ENCODE peak calls at places on chromosomes 7 and 10, in five cellular contexts. G is cardiac muscle cell, A is fibroblast of lung, N is body of pancreas, L is right atrium auricular region. O is an unnamed sample.
A peak's percentile ranks its signal among the peaks of the same experiment; 100 is the strongest.

GRCh38 chr7:133481676-133482075 is 228.8 kb downstream of the EXOC4 start:
- DNase-seq in N (no peak), L (no peak), G (no peak), A (peak; percentile 68), O (peak; percentile 71)

GRCh38 chr10:103842605-103843004 is 12.8 kb downstream of the SH3PXD2A start:
- DNase-seq in A (no peak), G (no peak), N (peak; percentile 38), L (no peak), O (no peak)

GRCh38 chr10:30980951-30981616 is 50.6 kb downstream of the ZNF438 start:
- DNase-seq in N (peak; percentile 81), G (no peak), A (peak; percentile 83), L (peak; percentile 90), O (peak; percentile 78)

GRCh38 chr7:41965951-41966505 is 263.1 kb upstream of the INHBA start:
- DNase-seq in L (no peak), G (no peak), N (no peak), A (no peak), O (no peak)

GRCh38 chr7:130349911-130350782 is 5.5 kb downstream of the CPA5 start:
- DNase-seq in G (no peak), N (no peak), A (peak; percentile 39), L (no peak), O (peak; percentile 58)

GRCh38 chr10:60230892-60231291 is 158.8 kb downstream of the ANK3 start:
- DNase-seq in N (no peak), A (peak; percentile 38), G (no peak), L (no peak), O (peak; percentile 21)

GRCh38 chr10:32139223-32140073 is 83.2 kb upstream of the KIF5B start:
- DNase-seq in N (peak; percentile 50), L (peak; percentile 94), G (no peak), A (peak; percentile 96), O (peak; percentile 97)

GRCh38 chr10:23120001-23120934 is 24.9 kb downstream of the MSRB2 start:
- DNase-seq in N (no peak), L (no peak), G (no peak), A (no peak), O (no peak)

GRCh38 chr10:89702121-89702480 is 711 bp downstream of the KIF20B start:
- DNase-seq in N (no peak), L (no peak), A (peak; percentile 22), G (no peak), O (peak; percentile 31)

GRCh38 chr7:45400680-45401079 is 173.5 kb upstream of the ADCY1 start:
- DNase-seq in A (no peak), N (no peak), L (no peak), G (no peak), O (no peak)

GRCh38 chr10:68655620-68656126 is 65.4 kb upstream of the CCAR1 start:
- DNase-seq in G (no peak), L (no peak), A (no peak), N (no peak), O (no peak)

GRCh38 chr7:94212160-94212559 is 182.5 kb upstream of the COL1A2 start:
- DNase-seq in A (no peak), G (peak; percentile 27), N (no peak), L (no peak), O (no peak)

GRCh38 chr10:80474597-80474910 is 20.4 kb downstream of the TSPAN14 start:
- DNase-seq in L (no peak), A (no peak), N (no peak), G (no peak), O (no peak)

GRCh38 chr10:62384057-62384446 is 9.9 kb downstream of the ZNF365 start:
- DNase-seq in A (peak; percentile 62), L (no peak), G (no peak), N (no peak), O (peak; percentile 62)

GRCh38 chr7:127066974-127067373 is 185.8 kb downstream of the GRM8 start:
- DNase-seq in N (peak; percentile 32), L (no peak), G (peak; percentile 25), A (no peak), O (no peak)

GRCh38 chr7:112554591-112554990 is 73.8 kb downstream of the LSMEM1 start:
- DNase-seq in A (no peak), N (no peak), L (no peak), G (no peak), O (peak; percentile 25)

GRCh38 chr10:72611783-72612182 is 14.1 kb downstream of the MICU1 start:
- DNase-seq in N (peak; percentile 22), L (no peak), A (no peak), G (peak; percentile 11), O (no peak)

GRCh38 chr7:80088705-80089104 is 45.9 kb upstream of the GNAI1 start:
- DNase-seq in N (no peak), A (peak; percentile 42), G (no peak), L (no peak), O (peak; percentile 46)

GRCh38 chr10:110056822-110057221 is 49.0 kb downstream of the ADD3 start:
- DNase-seq in G (no peak), L (no peak), N (no peak), A (peak; percentile 40), O (peak; percentile 56)

GRCh38 chr10:95308389-95309302 is 17.8 kb upstream of the PDLIM1 start:
- DNase-seq in G (no peak), L (peak; percentile 93), A (peak; percentile 94), N (peak; percentile 83), O (peak; percentile 93)

GRCh38 chr7:128799451-128799850 is 7.7 kb downstream of the CCDC136 start:
- DNase-seq in L (no peak), N (no peak), A (no peak), G (no peak), O (no peak)

GRCh38 chr10:115624448-115624847 is 531.3 kb downstream of the ATRNL1 start:
- DNase-seq in A (peak; percentile 1), G (peak; percentile 3), N (no peak), L (no peak), O (peak; percentile 51)

GRCh38 chr7:30430777-30431176 is 47.8 kb downstream of the NOD1 start:
- DNase-seq in G (peak; percentile 26), N (peak; percentile 31), A (no peak), L (no peak), O (no peak)

GRCh38 chr10:1631282-1631681 is 106.0 kb downstream of the ADARB2 start:
- DNase-seq in A (no peak), N (no peak), G (no peak), L (no peak), O (no peak)

GRCh38 chr7:106999023-106999422 is 45.5 kb upstream of the PRKAR2B start:
- DNase-seq in G (no peak), A (peak; percentile 34), N (no peak), L (no peak), O (peak; percentile 26)

GRCh38 chr7:140033779-140034363 is 28.9 kb downstream of the PARP12 start:
- DNase-seq in G (no peak), L (no peak), A (no peak), N (no peak), O (no peak)
- H3K4me3 ChIP-seq in G (no peak overlapping the region), L (no peak overlapping the region), A (no peak overlapping the region), N (no peak overlapping the region), O (no peak overlapping the region)

GRCh38 chr7:83153419-83153818 is 9.3 kb downstream of the PCLO start:
- DNase-seq in N (no peak), L (no peak), G (no peak), A (no peak), O (peak; percentile 2)

GRCh38 chr7:83150310-83150709 is 12.4 kb downstream of the PCLO start:
- DNase-seq in A (no peak), N (no peak), G (no peak), L (no peak), O (peak; percentile 57)

GRCh38 chr7:83159731-83160130 is 3.0 kb downstream of the PCLO start:
- DNase-seq in N (no peak), G (no peak), L (no peak), A (no peak), O (no peak)

GRCh38 chr7:83155996-83156395 is 6.7 kb downstream of the PCLO start:
- DNase-seq in L (no peak), N (no peak), A (no peak), G (no peak), O (no peak)

DNA sequence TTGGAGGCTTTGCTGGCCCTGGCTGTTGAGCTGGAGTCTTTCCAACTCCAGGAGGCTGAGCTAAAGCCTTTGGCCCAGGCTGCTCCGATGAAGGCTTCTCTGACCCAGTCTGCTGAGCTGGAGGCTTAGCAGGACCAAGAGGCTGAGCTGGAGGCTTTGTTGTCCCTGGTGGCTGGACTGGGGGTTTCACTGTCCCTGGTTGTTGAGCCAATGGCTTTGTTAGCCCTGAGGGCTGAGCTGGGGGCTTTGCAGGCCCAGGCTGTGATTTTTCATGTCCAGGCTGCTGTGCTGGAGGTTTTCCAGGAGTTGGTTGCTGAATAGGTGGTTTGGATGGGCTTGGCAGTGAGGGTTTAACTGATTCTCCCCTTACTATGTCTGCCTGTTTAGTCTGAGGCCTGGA is 7.3 kb downstream of the PCLO start:
- DNase-seq in G (no peak), A (no peak), L (no peak), N (no peak), O (no peak)
- TF ChIP-seq CTCF in G (no peak), A (no peak), L (no peak), N (no peak), O (no peak)

GRCh38 chr10:7406712-7407333 is 4.0 kb downstream of the SFMBT2 start:
- DNase-seq in G (no peak), N (peak; percentile 12), L (no peak), A (peak; percentile 15), O (no peak)
- H3K4me3 ChIP-seq in G (peak overlapping the region; percentile 95), N (no peak overlapping the region), L (peak overlapping the region; percentile 67), A (no peak overlapping the region), O (no peak overlapping the region)

GRCh38 chr10:92590623-92591549 is 2.0 kb upstream of the KIF11 start:
- DNase-seq in G (peak; percentile 11), N (peak; percentile 6), L (peak; percentile 70), A (peak; percentile 71), O (peak; percentile 46)
- TF ChIP-seq CTCF in G (peak; percentile 39), N (no peak), L (no peak), A (peak; percentile 25), O (peak; percentile 30)

DNA sequence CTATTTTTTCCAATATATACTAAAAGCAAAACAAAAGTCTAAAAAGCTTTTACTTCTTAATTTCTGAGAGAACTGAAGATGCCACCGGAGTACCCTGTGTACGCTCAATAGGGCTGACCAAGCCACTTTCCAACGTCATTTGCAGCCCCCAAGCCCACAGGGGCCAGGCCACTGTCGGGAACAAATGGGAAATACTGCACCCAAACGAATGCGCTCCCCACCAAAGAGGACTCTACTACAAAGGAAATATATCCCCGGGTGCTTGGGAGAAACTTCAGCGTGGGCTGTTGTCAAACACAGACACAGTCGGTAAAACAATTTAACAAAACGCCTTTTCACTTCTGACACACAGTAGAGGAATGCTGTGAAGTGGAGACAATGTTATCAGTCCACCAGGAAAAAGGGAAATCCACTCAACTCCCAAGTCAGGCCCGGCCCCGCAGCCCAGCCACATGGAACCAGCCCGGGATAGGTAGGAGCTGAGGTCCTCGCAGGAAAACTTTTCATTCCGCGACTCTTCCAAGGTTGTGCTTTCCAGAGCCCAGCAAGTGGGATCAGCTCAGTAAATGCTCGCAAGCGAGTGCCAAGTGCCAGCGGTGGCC is 1.4 kb downstream of the PARD3 start:
- DNase-seq in A (peak; percentile 30), G (peak; percentile 60), N (peak; percentile 56), L (no peak), O (peak; percentile 65)
- H3K4me3 ChIP-seq in A (peak overlapping the region; percentile 87), G (peak overlapping the region; percentile 93), N (peak overlapping the region; percentile 58), L (peak overlapping the region; percentile 95), O (peak overlapping the region; percentile 78)

DNA sequence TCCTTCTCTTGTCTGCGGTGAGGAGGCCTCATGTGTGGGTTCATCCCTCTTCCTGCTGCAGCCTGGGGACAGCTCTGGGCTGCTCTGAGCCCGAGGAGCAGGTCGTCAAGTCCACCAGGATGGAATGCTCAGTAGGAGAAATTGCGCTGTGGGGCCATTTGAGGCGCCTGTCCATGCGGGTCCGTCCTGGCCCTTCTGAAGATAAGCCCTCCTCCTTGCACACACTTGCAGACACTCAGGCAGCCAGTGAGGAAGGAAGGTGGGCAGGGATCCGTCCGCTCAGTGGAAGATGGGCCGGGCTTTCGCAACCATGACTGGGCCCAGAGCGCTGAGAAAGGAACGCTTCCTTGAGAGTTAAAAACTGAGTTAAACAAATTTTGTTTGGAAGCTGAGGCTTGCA is 356.8 kb downstream of the GLRX3 start:
- DNase-seq in A (no peak), L (no peak), G (no peak), N (no peak), O (no peak)
- TF ChIP-seq CTCF in A (no peak), L (no peak), G (no peak), N (no peak), O (no peak)